ENCODE peak calls at places on chromosomes 5 and 9, in four cellular contexts. One of them, this sample, is unnamed. For H3K4me1, the result is how much of the 10 kb centered on the place peaks cover.

GRCh38 chr5:146744358-146744757 is 134.2 kb downstream of the PPP2R2B start:
- DNase-seq in thoracic aorta: no peak
- DNase-seq in Panc1: no peak
- DNase-seq in CD8-positive, alpha-beta memory T cell: no peak
- DNase-seq in this sample: no peak

GRCh38 chr5:16540421-16540820 is 74.8 kb upstream of the ZNF622 start:
- DNase-seq in thoracic aorta: no peak
- DNase-seq in Panc1: no peak
- DNase-seq in CD8-positive, alpha-beta memory T cell: no peak
- DNase-seq in this sample: no peak

GRCh38 chr9:70421272-70422180 is 7.1 kb upstream of the KLF9 start:
- DNase-seq in Panc1: no peak
- DNase-seq in thoracic aorta: no peak
- DNase-seq in CD8-positive, alpha-beta memory T cell: peak
- DNase-seq in this sample: no peak

GRCh38 chr5:116495786-116496185 is 78.8 kb downstream of the SEMA6A start:
- DNase-seq in CD8-positive, alpha-beta memory T cell: no peak
- DNase-seq in thoracic aorta: no peak
- DNase-seq in Panc1: no peak
- DNase-seq in this sample: no peak

GRCh38 chr9:131695366-131696162 is 44.3 kb downstream of the RAPGEF1 start:
- DNase-seq in thoracic aorta: no peak
- DNase-seq in Panc1: no peak
- DNase-seq in CD8-positive, alpha-beta memory T cell: no peak
- DNase-seq in this sample: no peak

GRCh38 chr9:4583001-4583400 is 79.1 kb upstream of the PLPP6 start:
- DNase-seq in thoracic aorta: no peak
- DNase-seq in Panc1: no peak
- DNase-seq in CD8-positive, alpha-beta memory T cell: no peak
- DNase-seq in this sample: no peak

GRCh38 chr5:115542651-115543364 is 1.8 kb downstream of the FEM1C start:
- DNase-seq in CD8-positive, alpha-beta memory T cell: no peak
- DNase-seq in Panc1: no peak
- DNase-seq in thoracic aorta: no peak
- DNase-seq in this sample: no peak

GRCh38 chr5:151611127-151611775 is 20.1 kb upstream of the FAT2 start:
- DNase-seq in Panc1: no peak
- DNase-seq in thoracic aorta: no peak
- DNase-seq in CD8-positive, alpha-beta memory T cell: no peak
- DNase-seq in this sample: no peak

GRCh38 chr5:112390327-112390726 is 28.8 kb downstream of the EPB41L4A start:
- DNase-seq in Panc1: no peak
- DNase-seq in thoracic aorta: no peak
- DNase-seq in CD8-positive, alpha-beta memory T cell: no peak
- DNase-seq in this sample: no peak

GRCh38 chr5:72109625-72110024 is 2.4 kb downstream of the MAP1B start:
- DNase-seq in CD8-positive, alpha-beta memory T cell: no peak
- DNase-seq in thoracic aorta: no peak
- DNase-seq in Panc1: no peak
- DNase-seq in this sample: no peak

GRCh38 chr9:93071464-93071863 is 13.0 kb downstream of the SUSD3 start:
- DNase-seq in Panc1: no peak
- DNase-seq in thoracic aorta: no peak
- DNase-seq in CD8-positive, alpha-beta memory T cell: no peak
- DNase-seq in this sample: no peak

GRCh38 chr9:128486201-128486600 is 18.3 kb upstream of the GLE1 start:
- DNase-seq in CD8-positive, alpha-beta memory T cell: no peak
- DNase-seq in Panc1: no peak
- DNase-seq in thoracic aorta: no peak
- DNase-seq in this sample: no peak

GRCh38 chr5:6328173-6328572 is 50.2 kb downstream of the MED10 start:
- DNase-seq in thoracic aorta: no peak
- DNase-seq in Panc1: no peak
- DNase-seq in CD8-positive, alpha-beta memory T cell: no peak
- DNase-seq in this sample: no peak

GRCh38 chr5:72151646-72152045 is 44.4 kb downstream of the MAP1B start:
- DNase-seq in Panc1: no peak
- DNase-seq in thoracic aorta: no peak
- DNase-seq in CD8-positive, alpha-beta memory T cell: no peak
- DNase-seq in this sample: no peak

GRCh38 chr9:115964710-115965347 is 188.8 kb upstream of the PAPPA start:
- DNase-seq in Panc1: no peak
- DNase-seq in thoracic aorta: no peak
- DNase-seq in CD8-positive, alpha-beta memory T cell: no peak
- DNase-seq in this sample: no peak

GRCh38 chr9:9750719-9751118 is 862.1 kb downstream of the PTPRD start:
- DNase-seq in Panc1: no peak
- DNase-seq in CD8-positive, alpha-beta memory T cell: no peak
- DNase-seq in thoracic aorta: no peak
- DNase-seq in this sample: no peak

GRCh38 chr9:37710039-37710438 is 43.6 kb upstream of the TRMT10B start:
- DNase-seq in thoracic aorta: no peak
- DNase-seq in Panc1: no peak
- DNase-seq in CD8-positive, alpha-beta memory T cell: no peak
- DNase-seq in this sample: no peak

GRCh38 chr9:98176391-98177259 is 15.8 kb downstream of the CORO2A start:
- DNase-seq in CD8-positive, alpha-beta memory T cell: no peak
- DNase-seq in thoracic aorta: no peak
- DNase-seq in Panc1: no peak
- DNase-seq in this sample: no peak

GRCh38 chr9:116156621-116157314 is 3.2 kb downstream of the PAPPA start:
- DNase-seq in thoracic aorta: peak
- DNase-seq in Panc1: no peak
- DNase-seq in CD8-positive, alpha-beta memory T cell: no peak
- DNase-seq in this sample: no peak

GRCh38 chr5:122137702-122138101 is 8.4 kb downstream of the ZNF474 start:
- DNase-seq in Panc1: no peak
- DNase-seq in CD8-positive, alpha-beta memory T cell: no peak
- DNase-seq in thoracic aorta: no peak
- DNase-seq in this sample: peak

GRCh38 chr9:114083693-114084092 is 5.6 kb upstream of the AMBP start:
- DNase-seq in CD8-positive, alpha-beta memory T cell: no peak
- DNase-seq in Panc1: no peak
- DNase-seq in thoracic aorta: no peak
- DNase-seq in this sample: no peak

GRCh38 chr9:35731415-35732184 is 395 bp downstream of the TLN1 start:
- DNase-seq in CD8-positive, alpha-beta memory T cell: no peak
- DNase-seq in Panc1: no peak
- DNase-seq in thoracic aorta: no peak
- DNase-seq in this sample: no peak

GRCh38 chr9:135702002-135702721 is at the start of gene KCNT1:
- DNase-seq in Panc1: no peak
- DNase-seq in CD8-positive, alpha-beta memory T cell: no peak
- DNase-seq in thoracic aorta: no peak
- DNase-seq in this sample: peak

GRCh38 chr5:39214912-39215709 is 4.3 kb downstream of the FYB1 start:
- DNase-seq in thoracic aorta: no peak
- DNase-seq in Panc1: no peak
- DNase-seq in CD8-positive, alpha-beta memory T cell: peak
- DNase-seq in this sample: peak

GRCh38 chr9:116942593-116943061 is 255.5 kb downstream of the TRIM32 start:
- DNase-seq in CD8-positive, alpha-beta memory T cell: no peak
- DNase-seq in Panc1: no peak
- DNase-seq in thoracic aorta: no peak
- DNase-seq in this sample: no peak

GRCh38 chr5:174555726-174556125 is 168.7 kb upstream of the MSX2 start:
- DNase-seq in thoracic aorta: no peak
- DNase-seq in Panc1: no peak
- DNase-seq in CD8-positive, alpha-beta memory T cell: no peak
- DNase-seq in this sample: no peak

GRCh38 chr5:56692359-56693219 is 122.8 kb upstream of the MAP3K1 start:
- DNase-seq in thoracic aorta: no peak
- DNase-seq in CD8-positive, alpha-beta memory T cell: no peak
- DNase-seq in Panc1: no peak
- DNase-seq in this sample: no peak

GRCh38 chr5:149317281-149318048 is 27.8 kb upstream of the GRPEL2 start:
- DNase-seq in thoracic aorta: no peak
- DNase-seq in Panc1: peak
- DNase-seq in CD8-positive, alpha-beta memory T cell: no peak
- DNase-seq in this sample: peak

GRCh38 chr5:175282611-175283225 is 161.3 kb downstream of the DRD1 start:
- DNase-seq in thoracic aorta: no peak
- DNase-seq in CD8-positive, alpha-beta memory T cell: no peak
- DNase-seq in Panc1: no peak
- DNase-seq in this sample: no peak

GRCh38 chr9:118652258-118652657 is 717.0 kb downstream of the BRINP1 start:
- DNase-seq in CD8-positive, alpha-beta memory T cell: no peak
- DNase-seq in Panc1: no peak
- DNase-seq in thoracic aorta: no peak
- DNase-seq in this sample: no peak

GRCh38 chr5:170467000-170467707 is 36.7 kb upstream of the KCNIP1 start:
- DNase-seq in Panc1: peak
- DNase-seq in thoracic aorta: no peak
- DNase-seq in CD8-positive, alpha-beta memory T cell: no peak
- DNase-seq in this sample: no peak

GRCh38 chr5:14102666-14103065 is 40.5 kb upstream of the TRIO start:
- DNase-seq in Panc1: no peak
- DNase-seq in thoracic aorta: no peak
- DNase-seq in CD8-positive, alpha-beta memory T cell: no peak
- DNase-seq in this sample: no peak

GRCh38 chr9:69131682-69132081 is 42.4 kb upstream of the TJP2 start:
- DNase-seq in CD8-positive, alpha-beta memory T cell: no peak
- DNase-seq in thoracic aorta: peak
- DNase-seq in Panc1: no peak
- DNase-seq in this sample: no peak

DNA sequence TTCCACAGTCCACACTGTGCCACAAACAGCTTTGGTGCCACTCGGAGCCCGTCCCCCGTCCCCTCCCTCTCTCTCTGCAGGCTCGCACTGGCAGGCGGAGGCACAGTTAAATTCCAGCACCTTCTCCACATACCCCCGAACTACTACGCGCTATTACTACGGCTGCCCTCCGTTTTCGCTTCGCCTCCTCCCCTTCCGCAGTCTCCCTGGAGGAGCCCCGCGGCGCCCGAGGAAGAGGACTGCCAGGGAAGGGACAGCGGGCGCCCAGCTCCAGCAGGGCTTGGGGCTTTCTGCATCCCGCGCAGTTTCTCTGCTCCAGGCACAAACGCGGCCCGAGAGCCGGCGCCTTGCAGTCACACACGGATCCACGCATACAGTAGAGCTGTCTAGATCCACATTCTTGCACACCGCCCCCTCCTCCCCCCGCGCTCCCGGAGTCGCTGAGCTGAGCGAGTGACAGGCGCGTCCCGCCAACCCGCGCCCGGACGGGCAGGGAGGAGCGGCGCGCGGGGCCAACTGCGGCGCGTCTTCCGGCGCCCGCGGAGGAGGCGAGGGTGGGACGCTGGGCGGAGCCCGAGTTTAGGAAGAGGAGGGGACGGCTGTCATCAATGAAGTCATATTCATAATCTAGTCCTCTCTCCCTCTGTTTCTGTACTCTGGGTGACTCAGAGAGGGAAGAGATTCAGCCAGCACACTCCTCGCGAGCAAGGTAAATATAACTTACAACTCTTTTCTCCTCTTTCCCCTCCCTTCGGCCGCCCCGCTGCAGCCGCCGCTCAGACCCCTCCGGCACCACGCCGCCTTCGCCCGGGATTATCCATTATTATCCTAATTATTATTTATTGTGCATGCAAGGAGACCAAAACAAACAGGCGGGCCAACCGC is at the start of gene SMARCA2:
- DNase-seq in CD8-positive, alpha-beta memory T cell: peak
- DNase-seq in thoracic aorta: peak
- DNase-seq in Panc1: no peak
- DNase-seq in this sample: peak
- H3K4me1 ChIP-seq in CD8-positive, alpha-beta memory T cell: under half
- H3K4me1 ChIP-seq in thoracic aorta: under half
- H3K4me1 ChIP-seq in Panc1: under half
- H3K4me1 ChIP-seq in this sample: under half

GRCh38 chr9:120014751-120015235 is 565.2 kb downstream of the CDK5RAP2 start:
- DNase-seq in Panc1: no peak
- DNase-seq in CD8-positive, alpha-beta memory T cell: no peak
- DNase-seq in thoracic aorta: no peak
- DNase-seq in this sample: no peak
- H3K4me1 ChIP-seq in Panc1: under half
- H3K4me1 ChIP-seq in CD8-positive, alpha-beta memory T cell: under half
- H3K4me1 ChIP-seq in thoracic aorta: under half
- H3K4me1 ChIP-seq in this sample: under half

GRCh38 chr5:142250119-142250518 is 74.7 kb downstream of the SPRY4 start:
- DNase-seq in CD8-positive, alpha-beta memory T cell: no peak
- DNase-seq in Panc1: no peak
- DNase-seq in thoracic aorta: no peak
- DNase-seq in this sample: no peak

GRCh38 chr5:142259758-142260157 is 65.1 kb downstream of the SPRY4 start:
- DNase-seq in CD8-positive, alpha-beta memory T cell: no peak
- DNase-seq in Panc1: no peak
- DNase-seq in thoracic aorta: no peak
- DNase-seq in this sample: no peak

GRCh38 chr5:142248853-142249462 is 75.9 kb downstream of the SPRY4 start:
- DNase-seq in Panc1: no peak
- DNase-seq in CD8-positive, alpha-beta memory T cell: no peak
- DNase-seq in thoracic aorta: peak
- DNase-seq in this sample: no peak

GRCh38 chr5:142255831-142256230 is 69.0 kb downstream of the SPRY4 start:
- DNase-seq in thoracic aorta: no peak
- DNase-seq in CD8-positive, alpha-beta memory T cell: no peak
- DNase-seq in Panc1: no peak
- DNase-seq in this sample: no peak

DNA sequence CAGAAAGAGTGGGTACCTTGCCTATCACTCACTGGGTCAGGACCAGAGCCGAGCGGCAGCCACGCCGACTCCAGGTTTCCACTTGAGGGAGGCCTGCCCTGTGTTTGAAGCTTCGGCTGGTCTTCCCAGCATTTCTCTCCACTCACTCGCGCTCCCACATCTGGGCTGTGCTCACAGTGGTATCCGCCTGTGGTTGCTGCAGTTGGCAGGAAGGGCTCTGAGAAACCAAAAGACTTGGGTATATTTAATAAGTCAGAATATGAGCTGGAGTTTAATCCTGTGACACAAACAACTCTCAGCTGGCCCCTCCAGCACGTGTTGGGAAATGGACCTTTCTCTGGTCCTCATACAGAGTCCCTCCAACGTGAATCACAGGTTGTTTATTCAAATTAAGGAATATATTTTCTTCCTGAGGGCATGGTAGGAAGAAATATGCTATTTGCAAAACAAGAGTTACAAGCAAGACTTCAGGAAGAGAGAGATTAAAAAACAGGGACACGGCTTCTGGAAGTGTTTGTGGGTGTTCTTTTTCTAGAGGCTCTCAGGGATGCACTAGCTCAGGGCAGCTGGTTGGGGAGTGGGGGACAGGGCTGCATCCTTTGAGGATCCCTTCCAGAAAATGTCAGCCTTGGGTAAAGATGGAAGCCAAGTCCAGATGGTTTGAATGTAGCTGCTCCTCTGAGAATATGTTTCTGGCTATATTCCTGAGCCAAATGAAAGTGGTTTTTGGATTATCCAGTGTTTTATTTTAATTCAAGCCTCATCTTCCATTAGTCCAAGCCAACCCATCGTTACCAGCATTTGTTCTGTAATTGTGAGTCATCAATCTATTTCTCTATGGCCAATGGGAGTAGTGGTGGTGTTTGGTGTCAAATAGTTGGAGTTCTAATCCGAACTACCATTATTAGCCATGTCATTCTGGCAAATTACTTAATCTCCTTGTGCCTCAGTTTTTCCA is 70.6 kb downstream of the SPRY4 start:
- DNase-seq in Panc1: no peak
- DNase-seq in thoracic aorta: no peak
- DNase-seq in CD8-positive, alpha-beta memory T cell: no peak
- DNase-seq in this sample: no peak
- H3K4me1 ChIP-seq in Panc1: under half
- H3K4me1 ChIP-seq in thoracic aorta: under half
- H3K4me1 ChIP-seq in CD8-positive, alpha-beta memory T cell: under half
- H3K4me1 ChIP-seq in this sample: under half

GRCh38 chr5:126982195-126982594 is 48.2 kb downstream of the MARCHF3 start:
- DNase-seq in thoracic aorta: no peak
- DNase-seq in Panc1: no peak
- DNase-seq in CD8-positive, alpha-beta memory T cell: no peak
- DNase-seq in this sample: no peak
- H3K4me1 ChIP-seq in thoracic aorta: under half
- H3K4me1 ChIP-seq in Panc1: under half
- H3K4me1 ChIP-seq in CD8-positive, alpha-beta memory T cell: under half
- H3K4me1 ChIP-seq in this sample: under half

This sample was measured in CD8-positive, alpha-beta T cell.